ENCODE peak calls at places on chromosomes 4 and X, in seven cellular contexts. K is adrenal gland; A is NCI-H1417 treated with DMSO at 0.1 percent for 48 hours; O is iris pigment epithelial cell; B is CD8-positive, alpha-beta T cell; M is AG08396; T is NCI-H460. X is an unnamed sample.

GRCh38 chr4:2796261-2797187 is 3.6 kb downstream of the SH3BP2 start:
- DNase-seq in K (peak; percentile 24), A (no peak), O (no peak), B (no peak), M (no peak), T (no peak), X (no peak)

GRCh38 chr4:10298681-10299080 is 158.5 kb downstream of the ZNF518B start:
- DNase-seq in K (no peak), A (no peak), O (no peak), B (no peak), M (no peak), T (no peak), X (no peak)

GRCh38 chrX:18894156-18894555 is 89.8 kb downstream of the PHKA2 start:
- DNase-seq in K (no peak), A (no peak), O (no peak), B (no peak), M (no peak), T (no peak), X (no peak)

GRCh38 chr4:70948665-70949284 is 44.7 kb upstream of the DCK start:
- DNase-seq in K (no peak), A (no peak), O (no peak), B (no peak), M (no peak), T (no peak), X (no peak)

GRCh38 chr4:14087459-14087858 is 459.9 kb upstream of the BOD1L1 start:
- DNase-seq in K (no peak), A (no peak), O (no peak), B (no peak), M (no peak), T (no peak), X (no peak)

GRCh38 chr4:121370729-121371325 is 10.0 kb downstream of the QRFPR start:
- DNase-seq in K (peak; percentile 68), A (no peak), O (peak; percentile 42), B (no peak), M (peak; percentile 39), T (peak; percentile 21), X (no peak)

GRCh38 chrX:153600032-153600373 is 1.1 kb upstream of the CCNQ start:
- DNase-seq in K (no peak), A (no peak), O (no peak), B (peak; percentile 2), M (no peak), T (no peak), X (no peak)

GRCh38 chr4:76960014-76960413 is 10.5 kb downstream of the SEPTIN11 start:
- DNase-seq in K (no peak), A (no peak), O (no peak), B (no peak), M (no peak), T (no peak), X (no peak)

GRCh38 chr4:80309301-80310004 is 26.1 kb upstream of the CFAP299 start:
- DNase-seq in K (no peak), A (no peak), O (peak; percentile 96), B (no peak), M (peak; percentile 72), T (no peak), X (no peak)

GRCh38 chr4:168028568-168028967 is 63.8 kb upstream of the ANXA10 start:
- DNase-seq in K (no peak), A (no peak), O (peak; percentile 8), B (no peak), M (no peak), T (peak; percentile 31), X (no peak)

GRCh38 chrX:72030431-72030830 is 101.3 kb downstream of the RTL5 start:
- DNase-seq in K (no peak), A (no peak), O (no peak), B (no peak), M (no peak), T (no peak), X (no peak)

GRCh38 chr4:64495948-64496347 is 86.7 kb upstream of the TECRL start:
- DNase-seq in K (no peak), A (no peak), O (no peak), B (no peak), M (no peak), T (no peak), X (no peak)

GRCh38 chr4:895596-895995 is 36.5 kb downstream of the GAK start:
- DNase-seq in K (no peak), A (no peak), O (no peak), B (no peak), M (no peak), T (no peak), X (no peak)

GRCh38 chrX:124557976-124558375 is 211.6 kb downstream of the SH2D1A start:
- DNase-seq in K (no peak), A (no peak), O (no peak), B (no peak), M (no peak), T (no peak), X (no peak)

GRCh38 chr4:176404591-176404990 is 84.8 kb downstream of the SPCS3 start:
- DNase-seq in K (no peak), A (no peak), O (peak; percentile 87), B (no peak), M (no peak), T (no peak), X (no peak)

GRCh38 chr4:1285790-1286553 is 3.7 kb upstream of the MAEA start:
- DNase-seq in K (no peak), A (no peak), O (no peak), B (no peak), M (no peak), T (peak; percentile 16), X (peak; percentile 63)

GRCh38 chrX:39903937-39904336 is 193.8 kb downstream of the BCOR start:
- DNase-seq in K (no peak), A (no peak), O (peak; percentile 28), B (no peak), M (peak; percentile 34), T (no peak), X (no peak)

GRCh38 chr4:74805601-74806000 is 11.3 kb upstream of the BTC start:
- DNase-seq in K (no peak), A (no peak), O (peak; percentile 66), B (no peak), M (peak; percentile 43), T (peak; percentile 40), X (no peak)

GRCh38 chr4:8039290-8039689 is 99.6 kb upstream of the AFAP1 start:
- DNase-seq in K (peak; percentile 36), A (peak; percentile 86), O (no peak), B (no peak), M (no peak), T (no peak), X (no peak)

GRCh38 chrX:120269379-120270035 is 18.9 kb downstream of the ZBTB33 start:
- DNase-seq in K (no peak), A (no peak), O (peak; percentile 55), B (no peak), M (no peak), T (no peak), X (no peak)

GRCh38 chr4:12411072-12411471 is 982.4 kb upstream of the HS3ST1 start:
- DNase-seq in K (no peak), A (no peak), O (no peak), B (no peak), M (no peak), T (no peak), X (no peak)

GRCh38 chr4:61500883-61501282 is 300.8 kb downstream of the ADGRL3 start:
- DNase-seq in K (no peak), A (no peak), O (peak; percentile 37), B (no peak), M (no peak), T (peak; percentile 6), X (no peak)

GRCh38 chr4:38582445-38582844 is 81.6 kb upstream of the KLF3 start:
- DNase-seq in K (no peak), A (no peak), O (no peak), B (no peak), M (no peak), T (no peak), X (no peak)